ENCODE peak calls at places on chromosome 4, in ten cellular contexts. One of them, this sample, is unnamed.

GRCh38 chr4:169115897-169116254 is 105.8 kb upstream of the CBR4 start:
- DNase-seq in pancreas: peak; percentile 19
- DNase-seq in testis: no peak
- DNase-seq in lung: peak; percentile 65
- DNase-seq in cardiac muscle cell: peak; percentile 94
- DNase-seq in RWPE1: peak; percentile 91
- DNase-seq in HCT116: peak; percentile 89
- DNase-seq in substantia nigra: no peak
- DNase-seq in tibial nerve: no peak
- DNase-seq in WERI-Rb-1: no peak
- DNase-seq in this sample: no peak

GRCh38 chr4:183402771-183403170 is 41.7 kb upstream of the CDKN2AIP start:
- DNase-seq in pancreas: no peak
- DNase-seq in testis: no peak
- DNase-seq in lung: no peak
- DNase-seq in cardiac muscle cell: no peak
- DNase-seq in RWPE1: no peak
- DNase-seq in HCT116: no peak
- DNase-seq in substantia nigra: no peak
- DNase-seq in tibial nerve: no peak
- DNase-seq in WERI-Rb-1: no peak
- DNase-seq in this sample: no peak

GRCh38 chr4:54185380-54185779 is 43.7 kb upstream of the PDGFRA start:
- DNase-seq in pancreas: no peak
- DNase-seq in testis: no peak
- DNase-seq in lung: no peak
- DNase-seq in cardiac muscle cell: no peak
- DNase-seq in RWPE1: no peak
- DNase-seq in HCT116: peak; percentile 13
- DNase-seq in substantia nigra: no peak
- DNase-seq in tibial nerve: no peak
- DNase-seq in WERI-Rb-1: no peak
- DNase-seq in this sample: no peak

GRCh38 chr4:140485939-140486338 is 12.2 kb downstream of the MGAT4D start:
- DNase-seq in pancreas: no peak
- DNase-seq in testis: no peak
- DNase-seq in lung: no peak
- DNase-seq in cardiac muscle cell: no peak
- DNase-seq in RWPE1: no peak
- DNase-seq in HCT116: no peak
- DNase-seq in substantia nigra: no peak
- DNase-seq in tibial nerve: no peak
- DNase-seq in WERI-Rb-1: no peak
- DNase-seq in this sample: no peak

GRCh38 chr4:58849026-58849425 is 1738.8 kb upstream of the IGFBP7 start:
- DNase-seq in pancreas: no peak
- DNase-seq in testis: no peak
- DNase-seq in lung: no peak
- DNase-seq in cardiac muscle cell: no peak
- DNase-seq in RWPE1: no peak
- DNase-seq in HCT116: no peak
- DNase-seq in substantia nigra: no peak
- DNase-seq in tibial nerve: no peak
- DNase-seq in WERI-Rb-1: no peak
- DNase-seq in this sample: no peak

GRCh38 chr4:8745036-8745827 is 126.4 kb downstream of the HMX1 start:
- DNase-seq in pancreas: no peak
- DNase-seq in testis: no peak
- DNase-seq in lung: no peak
- DNase-seq in cardiac muscle cell: no peak
- DNase-seq in RWPE1: no peak
- DNase-seq in HCT116: no peak
- DNase-seq in substantia nigra: no peak
- DNase-seq in tibial nerve: no peak
- DNase-seq in WERI-Rb-1: peak; percentile 81
- DNase-seq in this sample: no peak

GRCh38 chr4:114286275-114286674 is 306.8 kb upstream of the ARSJ start:
- DNase-seq in pancreas: no peak
- DNase-seq in testis: no peak
- DNase-seq in lung: no peak
- DNase-seq in cardiac muscle cell: no peak
- DNase-seq in RWPE1: no peak
- DNase-seq in HCT116: no peak
- DNase-seq in substantia nigra: no peak
- DNase-seq in tibial nerve: no peak
- DNase-seq in WERI-Rb-1: no peak
- DNase-seq in this sample: no peak

GRCh38 chr4:182922551-182923284 is 5.5 kb upstream of the DCTD start:
- DNase-seq in pancreas: peak; percentile 25
- DNase-seq in testis: no peak
- DNase-seq in lung: no peak
- DNase-seq in cardiac muscle cell: peak; percentile 57
- DNase-seq in RWPE1: no peak
- DNase-seq in HCT116: no peak
- DNase-seq in substantia nigra: no peak
- DNase-seq in tibial nerve: no peak
- DNase-seq in WERI-Rb-1: no peak
- DNase-seq in this sample: no peak

GRCh38 chr4:85474818-85475630 is at the start of gene ARHGAP24:
- DNase-seq in pancreas: peak; percentile 90
- DNase-seq in testis: peak; percentile 83
- DNase-seq in lung: peak; percentile 90
- DNase-seq in cardiac muscle cell: peak; percentile 99
- DNase-seq in RWPE1: peak; percentile 87
- DNase-seq in HCT116: peak; percentile 70
- DNase-seq in substantia nigra: no peak
- DNase-seq in tibial nerve: peak; percentile 63
- DNase-seq in WERI-Rb-1: no peak
- DNase-seq in this sample: peak; percentile 96

GRCh38 chr4:151983854-151984253 is 223.0 kb upstream of the GATB start:
- DNase-seq in pancreas: no peak
- DNase-seq in testis: peak; percentile 21
- DNase-seq in lung: no peak
- DNase-seq in cardiac muscle cell: peak; percentile 0
- DNase-seq in RWPE1: no peak
- DNase-seq in HCT116: no peak
- DNase-seq in substantia nigra: no peak
- DNase-seq in tibial nerve: no peak
- DNase-seq in WERI-Rb-1: no peak
- DNase-seq in this sample: no peak

GRCh38 chr4:76960014-76960413 is 10.5 kb downstream of the SEPTIN11 start:
- DNase-seq in pancreas: no peak
- DNase-seq in testis: no peak
- DNase-seq in lung: no peak
- DNase-seq in cardiac muscle cell: no peak
- DNase-seq in RWPE1: no peak
- DNase-seq in HCT116: no peak
- DNase-seq in substantia nigra: no peak
- DNase-seq in tibial nerve: no peak
- DNase-seq in WERI-Rb-1: no peak
- DNase-seq in this sample: no peak

DNA sequence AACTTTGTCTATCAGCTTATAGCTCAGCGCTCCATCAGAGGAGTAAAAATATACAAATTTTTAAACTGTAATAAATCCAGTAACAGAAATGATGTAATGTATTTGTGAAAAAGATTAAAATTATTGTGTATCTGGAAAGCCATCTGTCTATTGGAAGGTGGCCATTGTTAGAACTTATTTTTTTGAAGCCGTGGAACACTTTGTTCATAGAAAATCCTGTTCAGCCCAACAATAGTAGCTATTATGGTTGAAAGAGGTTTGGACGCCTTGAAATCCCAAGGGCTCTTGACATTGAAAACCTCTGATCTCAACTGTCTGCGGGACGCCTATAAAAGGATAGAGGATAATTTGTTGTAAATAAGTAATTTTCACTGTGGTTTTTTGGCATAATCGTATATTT is 98.3 kb downstream of the RAPGEF2 start:
- DNase-seq in pancreas: no peak
- DNase-seq in testis: no peak
- DNase-seq in lung: no peak
- DNase-seq in cardiac muscle cell: no peak
- DNase-seq in RWPE1: no peak
- DNase-seq in HCT116: no peak
- DNase-seq in substantia nigra: no peak
- DNase-seq in tibial nerve: no peak
- DNase-seq in WERI-Rb-1: no peak
- DNase-seq in this sample: no peak
- H3K27ac ChIP-seq in pancreas: no peak overlapping the region
- H3K27ac ChIP-seq in testis: no peak overlapping the region
- H3K27ac ChIP-seq in lung: peak overlapping the region; percentile 89
- H3K27ac ChIP-seq in cardiac muscle cell: no peak overlapping the region
- H3K27ac ChIP-seq in RWPE1: no peak overlapping the region
- H3K27ac ChIP-seq in HCT116: no peak overlapping the region
- H3K27ac ChIP-seq in substantia nigra: no peak overlapping the region
- H3K27ac ChIP-seq in tibial nerve: peak overlapping the region; percentile 73
- H3K27ac ChIP-seq in WERI-Rb-1: no peak overlapping the region
- H3K27ac ChIP-seq in this sample: no peak overlapping the region

GRCh38 chr4:98557497-98557896 is 100.9 kb downstream of the TSPAN5 start:
- DNase-seq in pancreas: no peak
- DNase-seq in testis: no peak
- DNase-seq in lung: peak; percentile 37
- DNase-seq in cardiac muscle cell: peak; percentile 73
- DNase-seq in RWPE1: peak; percentile 41
- DNase-seq in HCT116: peak; percentile 4
- DNase-seq in substantia nigra: no peak
- DNase-seq in tibial nerve: no peak
- DNase-seq in WERI-Rb-1: no peak
- DNase-seq in this sample: no peak

GRCh38 chr4:98558366-98558765 is 100.0 kb downstream of the TSPAN5 start:
- DNase-seq in pancreas: no peak
- DNase-seq in testis: no peak
- DNase-seq in lung: no peak
- DNase-seq in cardiac muscle cell: no peak
- DNase-seq in RWPE1: no peak
- DNase-seq in HCT116: no peak
- DNase-seq in substantia nigra: no peak
- DNase-seq in tibial nerve: no peak
- DNase-seq in WERI-Rb-1: no peak
- DNase-seq in this sample: no peak

GRCh38 chr4:98556451-98556850 is 102.0 kb downstream of the TSPAN5 start:
- DNase-seq in pancreas: no peak
- DNase-seq in testis: no peak
- DNase-seq in lung: no peak
- DNase-seq in cardiac muscle cell: peak; percentile 13
- DNase-seq in RWPE1: no peak
- DNase-seq in HCT116: no peak
- DNase-seq in substantia nigra: no peak
- DNase-seq in tibial nerve: no peak
- DNase-seq in WERI-Rb-1: no peak
- DNase-seq in this sample: no peak

GRCh38 chr4:98558770-98559169 is 99.6 kb downstream of the TSPAN5 start:
- DNase-seq in pancreas: no peak
- DNase-seq in testis: no peak
- DNase-seq in lung: no peak
- DNase-seq in cardiac muscle cell: no peak
- DNase-seq in RWPE1: no peak
- DNase-seq in HCT116: no peak
- DNase-seq in substantia nigra: no peak
- DNase-seq in tibial nerve: no peak
- DNase-seq in WERI-Rb-1: no peak
- DNase-seq in this sample: no peak

GRCh38 chr4:98555798-98556445 is 102.5 kb downstream of the TSPAN5 start:
- DNase-seq in pancreas: no peak
- DNase-seq in testis: no peak
- DNase-seq in lung: no peak
- DNase-seq in cardiac muscle cell: peak; percentile 36
- DNase-seq in RWPE1: no peak
- DNase-seq in HCT116: no peak
- DNase-seq in substantia nigra: no peak
- DNase-seq in tibial nerve: no peak
- DNase-seq in WERI-Rb-1: no peak
- DNase-seq in this sample: no peak
- H3K27ac ChIP-seq in pancreas: no peak overlapping the region
- H3K27ac ChIP-seq in testis: no peak overlapping the region
- H3K27ac ChIP-seq in lung: no peak overlapping the region
- H3K27ac ChIP-seq in cardiac muscle cell: no peak overlapping the region
- H3K27ac ChIP-seq in RWPE1: no peak overlapping the region
- H3K27ac ChIP-seq in HCT116: no peak overlapping the region
- H3K27ac ChIP-seq in substantia nigra: no peak overlapping the region
- H3K27ac ChIP-seq in tibial nerve: no peak overlapping the region
- H3K27ac ChIP-seq in WERI-Rb-1: no peak overlapping the region
- H3K27ac ChIP-seq in this sample: no peak overlapping the region

GRCh38 chr4:15476396-15476795 is 6.7 kb downstream of the CC2D2A start:
- DNase-seq in pancreas: no peak
- DNase-seq in testis: no peak
- DNase-seq in lung: no peak
- DNase-seq in cardiac muscle cell: no peak
- DNase-seq in RWPE1: no peak
- DNase-seq in HCT116: no peak
- DNase-seq in substantia nigra: no peak
- DNase-seq in tibial nerve: no peak
- DNase-seq in WERI-Rb-1: no peak
- DNase-seq in this sample: no peak

GRCh38 chr4:15479913-15480185 is 10.2 kb downstream of the CC2D2A start:
- DNase-seq in pancreas: no peak
- DNase-seq in testis: no peak
- DNase-seq in lung: no peak
- DNase-seq in cardiac muscle cell: peak; percentile 51
- DNase-seq in RWPE1: no peak
- DNase-seq in HCT116: no peak
- DNase-seq in substantia nigra: no peak
- DNase-seq in tibial nerve: no peak
- DNase-seq in WERI-Rb-1: no peak
- DNase-seq in this sample: no peak

GRCh38 chr4:15478724-15479088 is 9.0 kb downstream of the CC2D2A start:
- DNase-seq in pancreas: no peak
- DNase-seq in testis: no peak
- DNase-seq in lung: no peak
- DNase-seq in cardiac muscle cell: no peak
- DNase-seq in RWPE1: no peak
- DNase-seq in HCT116: no peak
- DNase-seq in substantia nigra: no peak
- DNase-seq in tibial nerve: no peak
- DNase-seq in WERI-Rb-1: no peak
- DNase-seq in this sample: no peak

GRCh38 chr4:15482346-15482745 is 12.7 kb downstream of the CC2D2A start:
- DNase-seq in pancreas: no peak
- DNase-seq in testis: no peak
- DNase-seq in lung: no peak
- DNase-seq in cardiac muscle cell: no peak
- DNase-seq in RWPE1: no peak
- DNase-seq in HCT116: no peak
- DNase-seq in substantia nigra: no peak
- DNase-seq in tibial nerve: no peak
- DNase-seq in WERI-Rb-1: peak; percentile 91
- DNase-seq in this sample: no peak

GRCh38 chr4:15479089-15479912 is 9.6 kb downstream of the CC2D2A start:
- DNase-seq in pancreas: peak; percentile 21
- DNase-seq in testis: peak; percentile 68
- DNase-seq in lung: peak; percentile 55
- DNase-seq in cardiac muscle cell: peak; percentile 94
- DNase-seq in RWPE1: peak; percentile 72
- DNase-seq in HCT116: peak; percentile 82
- DNase-seq in substantia nigra: peak; percentile 81
- DNase-seq in tibial nerve: no peak
- DNase-seq in WERI-Rb-1: peak; percentile 92
- DNase-seq in this sample: peak; percentile 45
- H3K27ac ChIP-seq in pancreas: peak overlapping the region; percentile 47
- H3K27ac ChIP-seq in testis: peak overlapping the region; percentile 83
- H3K27ac ChIP-seq in lung: no peak overlapping the region
- H3K27ac ChIP-seq in cardiac muscle cell: peak overlapping the region; percentile 86
- H3K27ac ChIP-seq in RWPE1: peak overlapping the region; percentile 79
- H3K27ac ChIP-seq in HCT116: peak overlapping the region; percentile 56
- H3K27ac ChIP-seq in substantia nigra: peak overlapping the region; percentile 81
- H3K27ac ChIP-seq in tibial nerve: peak overlapping the region; percentile 82
- H3K27ac ChIP-seq in WERI-Rb-1: peak overlapping the region; percentile 89
- H3K27ac ChIP-seq in this sample: no peak overlapping the region

GRCh38 chr4:46956451-46956850 is 36.9 kb downstream of the GABRA4 start:
- DNase-seq in pancreas: no peak
- DNase-seq in testis: no peak
- DNase-seq in lung: no peak
- DNase-seq in cardiac muscle cell: no peak
- DNase-seq in RWPE1: no peak
- DNase-seq in HCT116: no peak
- DNase-seq in substantia nigra: no peak
- DNase-seq in tibial nerve: no peak
- DNase-seq in WERI-Rb-1: no peak
- DNase-seq in this sample: no peak
- H3K27ac ChIP-seq in pancreas: no peak overlapping the region
- H3K27ac ChIP-seq in testis: no peak overlapping the region
- H3K27ac ChIP-seq in lung: no peak overlapping the region
- H3K27ac ChIP-seq in cardiac muscle cell: no peak overlapping the region
- H3K27ac ChIP-seq in RWPE1: no peak overlapping the region
- H3K27ac ChIP-seq in HCT116: no peak overlapping the region
- H3K27ac ChIP-seq in substantia nigra: no peak overlapping the region
- H3K27ac ChIP-seq in tibial nerve: no peak overlapping the region
- H3K27ac ChIP-seq in WERI-Rb-1: no peak overlapping the region
- H3K27ac ChIP-seq in this sample: no peak overlapping the region